ENCODE peak calls at places on chromosomes 1 and 21, in eight cellular contexts. M, V, F, C, K, A, Z and I are unnamed samples.

GRCh38 chr1:203796223-203796747 is 862 bp downstream of the ZBED6 start:
- DNase-seq in K (no peak), A (peak; percentile 22), M (no peak), V (peak; percentile 43), C (no peak), Z (no peak), F (peak; percentile 20), I (no peak)

GRCh38 chr1:197441990-197442389 is 173.9 kb downstream of the CRB1 start:
- DNase-seq in C (no peak), F (no peak), M (no peak), V (peak; percentile 79), K (peak; percentile 75), Z (no peak), A (peak; percentile 97), I (no peak)

GRCh38 chr1:87644033-87644432 is 315.4 kb downstream of the LMO4 start:
- DNase-seq in C (no peak), A (peak; percentile 37), K (no peak), V (peak; percentile 23), F (peak; percentile 13), M (no peak), Z (no peak), I (no peak)

GRCh38 chr1:45047032-45047431 is 35.0 kb downstream of the UROD start:
- DNase-seq in C (no peak), M (no peak), A (no peak), K (no peak), V (no peak), Z (no peak), F (no peak), I (no peak)

GRCh38 chr1:192844360-192844759 is 35.5 kb downstream of the RGS2 start:
- DNase-seq in V (no peak), C (no peak), A (no peak), Z (no peak), F (no peak), M (no peak), K (no peak), I (no peak)

GRCh38 chr21:38721055-38721454 is 84.7 kb upstream of the ETS2 start:
- DNase-seq in V (no peak), F (no peak), Z (peak; percentile 10), K (no peak), A (no peak), M (no peak), C (no peak), I (no peak)

GRCh38 chr1:229875086-229875485 is 192.0 kb upstream of the GALNT2 start:
- DNase-seq in K (no peak), F (no peak), V (no peak), M (no peak), A (no peak), Z (no peak), C (no peak), I (no peak)

GRCh38 chr1:82762829-82763532 is 962.2 kb downstream of the ADGRL2 start:
- DNase-seq in Z (no peak), M (no peak), A (no peak), K (no peak), V (no peak), C (no peak), F (no peak), I (no peak)

GRCh38 chr21:29072873-29073221 is 601 bp downstream of the CCT8 start:
- DNase-seq in V (peak; percentile 47), C (no peak), A (peak; percentile 34), M (no peak), K (no peak), F (peak; percentile 16), Z (no peak), I (no peak)

GRCh38 chr1:67367370-67368345 is 60.0 kb downstream of the IL12RB2 start:
- DNase-seq in M (no peak), F (no peak), K (no peak), V (peak; percentile 17), Z (no peak), A (no peak), C (no peak), I (no peak)

GRCh38 chr1:238982736-238983135 is 403.6 kb upstream of the CHRM3 start:
- DNase-seq in V (no peak), A (peak; percentile 16), M (no peak), F (no peak), K (no peak), C (no peak), Z (no peak), I (no peak)

GRCh38 chr1:236051107-236051885 is 13.6 kb downstream of the NID1 start:
- DNase-seq in M (no peak), F (no peak), Z (peak; percentile 29), C (no peak), V (peak; percentile 41), K (no peak), A (peak; percentile 20), I (no peak)

GRCh38 chr1:70091811-70092210 is 113.6 kb downstream of the LRRC40 start:
- DNase-seq in K (no peak), M (no peak), F (no peak), Z (no peak), A (no peak), C (no peak), V (no peak), I (no peak)

GRCh38 chr21:36847189-36847588 is 119.3 kb downstream of the HLCS start:
- DNase-seq in K (no peak), M (no peak), Z (no peak), A (peak; percentile 72), C (no peak), F (peak; percentile 77), V (peak; percentile 82), I (no peak)

DNA sequence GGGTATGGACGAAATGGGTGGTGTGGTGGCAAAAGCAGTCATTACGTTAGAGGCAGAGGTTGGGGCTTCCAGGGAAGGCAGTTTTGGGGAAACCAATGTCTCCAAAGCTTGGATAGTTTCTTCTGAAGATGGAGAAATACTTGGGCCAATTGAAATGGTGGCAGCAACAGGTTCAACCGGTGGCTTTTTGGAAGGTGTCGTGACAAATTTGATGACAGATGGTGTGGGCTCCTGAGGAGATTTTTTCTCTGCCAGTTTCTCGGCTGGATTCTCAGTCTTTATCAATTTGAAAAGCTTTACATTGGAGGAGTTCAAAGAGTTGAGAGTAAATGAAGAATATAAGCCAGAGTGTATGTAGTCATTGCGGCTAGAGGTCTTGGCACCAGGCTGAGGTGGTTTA is 11.5 kb downstream of the ELK4 start:
- DNase-seq in F (no peak), Z (no peak), K (no peak), C (no peak), A (no peak), V (no peak), M (no peak), I (no peak)
- TF ChIP-seq CTCF in F (no peak), Z (no peak), K (no peak), C (no peak), A (no peak), V (no peak), M (no peak), I (no peak)

DNA sequence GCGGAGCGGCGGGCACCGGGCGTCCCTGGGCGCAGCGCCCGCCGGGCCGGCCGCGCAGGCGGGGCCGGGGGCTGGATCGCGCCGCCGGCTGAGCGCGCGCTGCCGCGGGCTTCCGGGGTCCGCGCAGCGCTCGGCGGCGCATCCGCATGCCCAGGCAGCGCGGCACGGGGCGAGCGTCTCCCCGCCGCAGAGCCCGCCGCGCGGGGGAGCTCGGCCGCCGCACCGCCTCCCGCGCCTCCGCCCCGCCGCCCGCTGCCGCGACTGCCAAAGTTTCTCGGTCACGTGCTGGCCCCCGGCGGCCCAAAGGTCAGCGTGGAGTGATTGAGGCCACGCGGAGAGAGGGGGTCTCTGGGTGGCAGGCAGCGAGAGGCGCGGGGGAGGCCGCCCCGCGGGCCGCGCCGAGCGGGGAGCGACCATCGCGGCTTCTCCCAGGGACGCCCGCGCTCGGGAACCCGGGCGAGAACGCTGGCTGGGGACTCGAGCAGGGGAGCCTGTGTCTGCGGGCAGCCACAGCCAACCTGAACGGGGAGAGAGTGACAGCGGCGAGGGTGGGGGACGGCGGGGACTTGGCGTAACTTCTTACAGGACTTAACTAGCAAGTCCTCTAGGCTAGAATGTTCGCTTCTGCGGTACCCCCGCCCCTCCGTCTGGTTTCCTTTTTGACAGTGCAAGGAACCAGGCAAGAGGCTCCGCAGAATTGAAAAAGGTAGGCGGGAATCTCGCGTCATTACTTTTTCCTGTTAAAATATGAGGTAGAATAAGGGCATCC is at the start of gene ILDR2:
- DNase-seq in F (no peak), C (peak; percentile 68), V (peak; percentile 59), Z (peak; percentile 74), M (peak; percentile 13), K (peak; percentile 66), A (peak; percentile 23), I (no peak)
- TF ChIP-seq CTCF in F (no peak), C (no peak), V (no peak), Z (no peak), M (no peak), K (no peak), A (no peak), I (no peak)

DNA sequence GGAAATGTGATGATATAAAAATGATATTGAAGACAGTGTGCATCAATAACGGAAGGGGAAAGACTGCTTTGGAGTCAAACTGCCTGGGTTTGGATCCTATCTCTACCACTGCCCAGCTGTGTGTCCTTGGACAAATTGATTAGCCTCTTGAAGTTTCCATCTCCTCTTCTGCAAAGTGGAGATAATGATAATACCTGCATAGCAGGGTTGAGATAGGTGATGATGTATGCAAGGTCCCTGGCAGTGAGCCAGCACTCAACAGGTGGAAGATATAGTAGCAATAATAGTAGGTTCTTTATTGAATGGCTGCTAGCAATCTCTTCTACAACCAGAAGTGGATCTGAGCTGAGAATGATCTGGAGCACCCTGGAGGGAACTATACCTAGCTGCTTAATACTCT is 166.7 kb downstream of the MIS18A start:
- DNase-seq in M (no peak), F (no peak), Z (no peak), K (no peak), C (no peak), A (no peak), V (no peak), I (no peak)
- TF ChIP-seq CTCF in M (no peak), F (no peak), Z (no peak), K (no peak), C (no peak), A (no peak), V (no peak), I (no peak)

GRCh38 chr21:26966360-26966977 is 419 bp downstream of the ADAMTS5 start:
- DNase-seq in A (peak; percentile 10), M (no peak), V (peak; percentile 14), F (no peak), C (no peak), Z (no peak), K (peak; percentile 65), I (no peak)

GRCh38 chr21:26964379-26964778 is 2.5 kb downstream of the ADAMTS5 start:
- DNase-seq in A (no peak), K (peak; percentile 73), V (no peak), F (peak; percentile 40), Z (no peak), C (no peak), M (no peak), I (no peak)

GRCh38 chr21:26965091-26965566 is 1.8 kb downstream of the ADAMTS5 start:
- DNase-seq in Z (no peak), M (no peak), A (no peak), V (peak; percentile 14), K (no peak), C (no peak), F (no peak), I (no peak)

GRCh38 chr21:26966978-26967913 is at the start of gene ADAMTS5:
- DNase-seq in A (peak; percentile 43), M (no peak), K (peak; percentile 74), Z (peak; percentile 64), C (no peak), V (peak; percentile 66), F (peak; percentile 66), I (peak; percentile 44)

GRCh38 chr21:26965567-26966359 is 1.1 kb downstream of the ADAMTS5 start:
- DNase-seq in M (no peak), F (no peak), K (peak; percentile 71), A (no peak), V (no peak), Z (peak; percentile 73), C (no peak), I (peak; percentile 42)
- TF ChIP-seq CTCF in M (no peak), F (peak; percentile 29), K (peak; percentile 40), A (no peak), V (peak; percentile 45), Z (peak; percentile 46), C (no peak), I (peak; percentile 28)

GRCh38 chr1:54808443-54809207 is 7.5 kb upstream of the TTC22 start:
- DNase-seq in A (no peak), M (no peak), K (peak; percentile 58), F (no peak), V (no peak), C (peak; percentile 29), Z (no peak), I (no peak)
- TF ChIP-seq CTCF in A (peak; percentile 35), M (no peak), K (no peak), F (peak; percentile 47), V (peak; percentile 29), C (no peak), Z (peak; percentile 21), I (no peak)